ENCODE peak calls at places on chromosomes 16 and 17, in seven cellular contexts. F is psoas muscle; O is tibial nerve; E is cardiac muscle cell; M is right cardiac atrium; U is IMR-90; I is CD8-positive, alpha-beta memory T cell. A is an unnamed sample.
A peak's percentile ranks its signal among the peaks of the same experiment; 100 is the strongest.

GRCh38 chr17:36947922-36948716 is 635 bp upstream of the AATF start:
- DNase-seq in M (no peak), O (no peak), E (no peak), F (no peak), U (no peak), I (no peak), A (no peak)

GRCh38 chr17:8146381-8147140 is 5.6 kb downstream of the PER1 start:
- DNase-seq in F (no peak), O (no peak), U (no peak), M (peak; percentile 24), I (peak; percentile 8), E (no peak), A (no peak)

GRCh38 chr17:45149037-45149668 is 878 bp downstream of the HEXIM1 start:
- DNase-seq in U (peak; percentile 78), M (peak; percentile 96), O (peak; percentile 78), E (peak; percentile 91), F (peak; percentile 95), I (peak; percentile 77), A (peak; percentile 91)

GRCh38 chr17:75601057-75601987 is 13.7 kb downstream of the MYO15B start:
- DNase-seq in I (peak; percentile 49), U (peak; percentile 5), E (peak; percentile 67), F (no peak), M (peak; percentile 75), O (peak; percentile 47), A (peak; percentile 32)

GRCh38 chr17:18074566-18075272 is 13.0 kb upstream of the DRG2 start:
- DNase-seq in I (no peak), U (no peak), E (no peak), M (no peak), F (no peak), O (no peak), A (peak; percentile 36)

GRCh38 chr16:65034915-65035314 is 86.9 kb downstream of the CDH11 start:
- DNase-seq in O (no peak), U (no peak), M (no peak), I (no peak), F (no peak), E (no peak), A (no peak)

GRCh38 chr17:42111901-42112551 is 488 bp downstream of the DHX58 start:
- DNase-seq in I (no peak), U (peak; percentile 17), E (no peak), O (no peak), M (peak; percentile 67), F (peak; percentile 76), A (peak; percentile 88)

GRCh38 chr17:9982159-9982558 is 77.1 kb upstream of the RCVRN start:
- DNase-seq in M (no peak), U (no peak), E (peak; percentile 12), O (no peak), I (no peak), F (no peak), A (no peak)

GRCh38 chr17:4072487-4073157 is 70.2 kb downstream of the ZZEF1 start:
- DNase-seq in M (no peak), I (no peak), F (no peak), U (peak; percentile 89), O (no peak), E (no peak), A (peak; percentile 50)

GRCh38 chr16:50198802-50199410 is 45.8 kb downstream of the TENT4B start:
- DNase-seq in O (no peak), E (no peak), I (no peak), M (no peak), F (no peak), U (no peak), A (no peak)

GRCh38 chr17:6257339-6257738 is 177.6 kb downstream of the AIPL1 start:
- DNase-seq in M (no peak), O (no peak), I (no peak), E (no peak), U (peak; percentile 16), F (no peak), A (no peak)

GRCh38 chr17:76700627-76701470 is 9.9 kb downstream of the MXRA7 start:
- DNase-seq in M (peak; percentile 87), U (peak; percentile 93), F (peak; percentile 87), E (peak; percentile 71), O (peak; percentile 43), I (no peak), A (peak; percentile 95)

GRCh38 chr17:75060434-75061054 is 13.5 kb downstream of the KCTD2 start:
- DNase-seq in I (no peak), F (peak; percentile 81), M (peak; percentile 76), O (no peak), E (no peak), U (no peak), A (no peak)

GRCh38 chr17:48510761-48511604 is 19.8 kb downstream of the HOXB1 start:
- DNase-seq in O (no peak), E (no peak), I (no peak), U (peak; percentile 71), F (no peak), M (no peak), A (peak; percentile 80)

GRCh38 chr16:78425957-78426590 is 326.6 kb downstream of the WWOX start:
- DNase-seq in I (no peak), O (no peak), M (no peak), U (no peak), F (no peak), E (no peak), A (no peak)

GRCh38 chr17:46191332-46192210 is 1.7 kb downstream of the KANSL1 start:
- DNase-seq in E (peak; percentile 71), F (no peak), M (no peak), O (no peak), U (no peak), I (no peak), A (peak; percentile 83)

GRCh38 chr17:7673239-7673638 is 14.1 kb downstream of the TP53 start:
- DNase-seq in U (no peak), I (peak; percentile 21), F (no peak), E (no peak), O (no peak), M (no peak), A (no peak)

GRCh38 chr17:40319651-40320550 is 10.9 kb downstream of the RARA start:
- DNase-seq in U (no peak), E (no peak), F (peak; percentile 81), M (peak; percentile 77), I (peak; percentile 78), O (peak; percentile 28), A (peak; percentile 53)

GRCh38 chr17:8091033-8091687 is 3.6 kb upstream of the ALOX12B start:
- DNase-seq in M (no peak), I (no peak), E (no peak), F (peak; percentile 40), O (no peak), U (no peak), A (no peak)

GRCh38 chr17:51228177-51228576 is 31.7 kb downstream of the MBTD1 start:
- DNase-seq in F (no peak), I (no peak), O (no peak), M (no peak), E (no peak), U (peak; percentile 68), A (peak; percentile 80)

GRCh38 chr17:51231999-51232398 is 27.9 kb downstream of the MBTD1 start:
- DNase-seq in I (no peak), O (no peak), F (no peak), M (no peak), E (no peak), U (no peak), A (no peak)

GRCh38 chr17:51230306-51230705 is 29.5 kb downstream of the MBTD1 start:
- DNase-seq in M (no peak), O (no peak), F (no peak), E (no peak), U (peak; percentile 8), I (no peak), A (peak; percentile 45)

GRCh38 chr17:51234162-51234561 is 25.7 kb downstream of the MBTD1 start:
- DNase-seq in M (no peak), E (no peak), O (no peak), I (no peak), F (no peak), U (no peak), A (no peak)

GRCh38 chr17:51229889-51230288 is 30.0 kb downstream of the MBTD1 start:
- DNase-seq in E (no peak), I (no peak), U (no peak), O (no peak), M (no peak), F (no peak), A (no peak)
- H3K4me1 ChIP-seq in E (no peaks in the 10 kb centered on the region), I (no peaks in the 10 kb centered on the region), U (peaks cover 2% of the 10 kb centered on the region), O (no peaks in the 10 kb centered on the region), M (peaks cover 4% of the 10 kb centered on the region), F (no peaks in the 10 kb centered on the region), A (peaks cover 17% of the 10 kb centered on the region)

DNA sequence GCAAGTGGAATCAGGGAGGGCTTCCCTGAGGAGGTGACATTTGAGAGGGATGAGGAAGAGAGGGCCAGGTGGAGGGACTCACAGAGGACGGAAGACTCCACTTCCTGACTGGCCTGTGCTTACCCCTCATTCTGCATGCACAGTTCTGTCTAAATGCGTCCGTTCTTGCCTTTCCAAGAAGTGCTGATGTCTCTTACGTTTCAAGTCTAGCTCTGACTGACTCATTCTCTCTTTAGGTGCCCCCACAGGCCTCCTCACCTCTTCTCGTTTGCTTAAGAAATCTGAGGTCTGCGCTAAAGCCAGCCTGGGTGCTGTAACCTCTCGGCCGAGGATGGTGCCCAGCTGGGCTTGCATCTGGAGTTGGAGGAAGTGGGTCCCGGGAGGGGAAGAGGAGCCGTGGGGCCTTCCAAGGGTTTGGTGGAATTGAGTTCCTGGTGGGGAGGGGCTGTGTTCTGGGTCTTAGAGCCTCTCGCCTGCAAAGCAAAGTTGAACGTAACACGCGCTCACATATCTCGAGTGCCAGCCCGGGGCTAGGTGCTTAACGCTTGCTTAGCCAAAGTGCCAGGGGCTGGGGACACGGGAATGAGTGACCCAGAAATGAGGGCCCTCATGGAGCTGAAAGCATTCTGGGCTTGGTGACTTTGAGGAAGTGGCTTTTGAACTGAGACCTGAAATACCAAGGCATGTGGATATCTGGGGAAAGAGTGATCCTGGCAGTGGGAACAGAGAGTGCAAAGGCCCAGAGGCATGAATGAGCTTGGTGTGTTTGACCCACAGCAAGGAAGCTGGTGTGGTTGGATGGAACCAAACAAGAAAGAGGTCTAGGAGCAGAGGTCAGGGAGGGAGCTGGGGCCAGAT is 4.9 kb downstream of the IL4R start:
- DNase-seq in I (peak; percentile 48), F (peak; percentile 57), M (peak; percentile 80), E (peak; percentile 58), O (no peak), U (peak; percentile 48), A (no peak)
- H3K4me1 ChIP-seq in I (peaks cover 87% of the 10 kb centered on the region), F (no peaks in the 10 kb centered on the region), M (peaks cover 18% of the 10 kb centered on the region), E (peaks cover 12% of the 10 kb centered on the region), O (peaks cover 15% of the 10 kb centered on the region), U (peaks cover 37% of the 10 kb centered on the region), A (peaks cover 35% of the 10 kb centered on the region)

GRCh38 chr17:80969030-80969673 is 22.5 kb upstream of the CHMP6 start:
- DNase-seq in M (peak; percentile 57), I (no peak), F (peak; percentile 65), E (no peak), O (no peak), U (no peak), A (no peak)
- H3K4me1 ChIP-seq in M (peaks cover 7% of the 10 kb centered on the region), I (peaks cover 12% of the 10 kb centered on the region), F (peaks cover 20% of the 10 kb centered on the region), E (no peaks in the 10 kb centered on the region), O (peaks cover 12% of the 10 kb centered on the region), U (peaks cover 8% of the 10 kb centered on the region), A (no peaks in the 10 kb centered on the region)

GRCh38 chr17:79024901-79025737 is 1.1 kb downstream of the C1QTNF1 start:
- DNase-seq in I (no peak), U (no peak), E (peak; percentile 48), O (peak; percentile 14), F (peak; percentile 85), M (peak; percentile 86), A (peak; percentile 50)
- H3K4me1 ChIP-seq in I (peaks cover 4% of the 10 kb centered on the region), U (peaks cover 33% of the 10 kb centered on the region), E (peaks cover 46% of the 10 kb centered on the region), O (peaks cover 29% of the 10 kb centered on the region), F (peaks cover 38% of the 10 kb centered on the region), M (peaks cover 27% of the 10 kb centered on the region), A (peaks cover 45% of the 10 kb centered on the region)

GRCh38 chr16:80347900-80348299 is 192.9 kb upstream of the DYNLRB2 start:
- DNase-seq in M (peak; percentile 80), E (no peak), U (no peak), O (peak; percentile 37), I (no peak), F (no peak), A (no peak)
- H3K4me1 ChIP-seq in M (no peaks in the 10 kb centered on the region), E (no peaks in the 10 kb centered on the region), U (no peaks in the 10 kb centered on the region), O (no peaks in the 10 kb centered on the region), I (no peaks in the 10 kb centered on the region), F (no peaks in the 10 kb centered on the region), A (peaks cover 11% of the 10 kb centered on the region)

A was measured in GM23248.